ENCODE peak calls at places on chromosomes 2 and 18, in nine cellular contexts. One of them, this sample, is unnamed.

GRCh38 chr2:234308814-234309195 is 188.1 kb downstream of the ARL4C start:
- DNase-seq in amygdala: no peak
- DNase-seq in dermis blood vessel endothelial cell: peak; percentile 70
- DNase-seq in NT2/D1: no peak
- DNase-seq in G401: no peak
- DNase-seq in HT-29: no peak
- DNase-seq in A172: no peak
- DNase-seq in midbrain: peak; percentile 17
- DNase-seq in cardiac muscle cell: peak; percentile 18
- DNase-seq in this sample: no peak

GRCh38 chr18:49813071-49813320 is 337 bp downstream of the ACAA2 start:
- DNase-seq in NT2/D1: peak; percentile 0
- DNase-seq in A172: no peak
- DNase-seq in amygdala: no peak
- DNase-seq in cardiac muscle cell: no peak
- DNase-seq in dermis blood vessel endothelial cell: peak; percentile 53
- DNase-seq in HT-29: peak; percentile 38
- DNase-seq in G401: peak; percentile 40
- DNase-seq in midbrain: peak; percentile 59
- DNase-seq in this sample: peak; percentile 78

GRCh38 chr2:164920430-164920829 is 34.9 kb downstream of the SLC38A11 start:
- DNase-seq in A172: peak; percentile 90
- DNase-seq in cardiac muscle cell: peak; percentile 89
- DNase-seq in G401: no peak
- DNase-seq in amygdala: no peak
- DNase-seq in dermis blood vessel endothelial cell: no peak
- DNase-seq in HT-29: no peak
- DNase-seq in NT2/D1: no peak
- DNase-seq in midbrain: no peak
- DNase-seq in this sample: peak; percentile 85

GRCh38 chr2:63840081-63840784 is 1.5 kb upstream of the UGP2 start:
- DNase-seq in cardiac muscle cell: no peak
- DNase-seq in NT2/D1: no peak
- DNase-seq in amygdala: no peak
- DNase-seq in midbrain: no peak
- DNase-seq in HT-29: peak; percentile 12
- DNase-seq in A172: no peak
- DNase-seq in G401: no peak
- DNase-seq in dermis blood vessel endothelial cell: no peak
- DNase-seq in this sample: peak; percentile 54

GRCh38 chr2:213119061-213119809 is 32.2 kb downstream of the IKZF2 start:
- DNase-seq in HT-29: no peak
- DNase-seq in NT2/D1: no peak
- DNase-seq in dermis blood vessel endothelial cell: no peak
- DNase-seq in A172: peak; percentile 8
- DNase-seq in G401: no peak
- DNase-seq in midbrain: no peak
- DNase-seq in amygdala: no peak
- DNase-seq in cardiac muscle cell: peak; percentile 32
- DNase-seq in this sample: no peak

GRCh38 chr18:10826400-10826799 is 300.6 kb downstream of the NAPG start:
- DNase-seq in A172: no peak
- DNase-seq in amygdala: no peak
- DNase-seq in NT2/D1: no peak
- DNase-seq in midbrain: no peak
- DNase-seq in dermis blood vessel endothelial cell: no peak
- DNase-seq in HT-29: no peak
- DNase-seq in G401: no peak
- DNase-seq in cardiac muscle cell: no peak
- DNase-seq in this sample: no peak

GRCh38 chr18:79792096-79792987 is 5.4 kb upstream of the KCNG2 start:
- DNase-seq in dermis blood vessel endothelial cell: no peak
- DNase-seq in cardiac muscle cell: no peak
- DNase-seq in NT2/D1: no peak
- DNase-seq in HT-29: no peak
- DNase-seq in amygdala: no peak
- DNase-seq in A172: no peak
- DNase-seq in G401: no peak
- DNase-seq in midbrain: no peak
- DNase-seq in this sample: no peak

GRCh38 chr2:1925516-1925915 is 181.2 kb upstream of the PXDN start:
- DNase-seq in HT-29: no peak
- DNase-seq in cardiac muscle cell: no peak
- DNase-seq in G401: no peak
- DNase-seq in A172: no peak
- DNase-seq in NT2/D1: no peak
- DNase-seq in midbrain: no peak
- DNase-seq in dermis blood vessel endothelial cell: no peak
- DNase-seq in amygdala: no peak
- DNase-seq in this sample: no peak

GRCh38 chr2:37894601-37895000 is 30.5 kb upstream of the RMDN2 start:
- DNase-seq in midbrain: no peak
- DNase-seq in NT2/D1: no peak
- DNase-seq in cardiac muscle cell: peak; percentile 52
- DNase-seq in dermis blood vessel endothelial cell: no peak
- DNase-seq in HT-29: no peak
- DNase-seq in G401: no peak
- DNase-seq in amygdala: no peak
- DNase-seq in A172: no peak
- DNase-seq in this sample: no peak

GRCh38 chr2:69272803-69273471 is 114.1 kb downstream of the GFPT1 start:
- DNase-seq in cardiac muscle cell: peak; percentile 76
- DNase-seq in amygdala: no peak
- DNase-seq in NT2/D1: no peak
- DNase-seq in midbrain: peak; percentile 5
- DNase-seq in A172: no peak
- DNase-seq in HT-29: peak; percentile 14
- DNase-seq in dermis blood vessel endothelial cell: peak; percentile 51
- DNase-seq in G401: no peak
- DNase-seq in this sample: no peak

GRCh38 chr2:108607706-108608301 is 73.5 kb downstream of the LIMS1 start:
- DNase-seq in dermis blood vessel endothelial cell: peak; percentile 84
- DNase-seq in midbrain: peak; percentile 28
- DNase-seq in cardiac muscle cell: peak; percentile 63
- DNase-seq in NT2/D1: no peak
- DNase-seq in G401: peak; percentile 28
- DNase-seq in amygdala: no peak
- DNase-seq in HT-29: peak; percentile 59
- DNase-seq in A172: no peak
- DNase-seq in this sample: peak; percentile 83

GRCh38 chr2:216555274-216555673 is 56.6 kb downstream of the RPL37A start:
- DNase-seq in midbrain: peak; percentile 72
- DNase-seq in dermis blood vessel endothelial cell: peak; percentile 39
- DNase-seq in A172: peak; percentile 78
- DNase-seq in NT2/D1: no peak
- DNase-seq in G401: peak; percentile 60
- DNase-seq in cardiac muscle cell: peak; percentile 69
- DNase-seq in HT-29: no peak
- DNase-seq in amygdala: peak; percentile 38
- DNase-seq in this sample: no peak

GRCh38 chr18:54278615-54279014 is 9.3 kb downstream of the POLI start:
- DNase-seq in HT-29: no peak
- DNase-seq in cardiac muscle cell: no peak
- DNase-seq in A172: no peak
- DNase-seq in NT2/D1: no peak
- DNase-seq in G401: no peak
- DNase-seq in midbrain: no peak
- DNase-seq in amygdala: no peak
- DNase-seq in dermis blood vessel endothelial cell: no peak
- DNase-seq in this sample: no peak

GRCh38 chr2:168997113-168997512 is 34.0 kb downstream of the ABCB11 start:
- DNase-seq in amygdala: no peak
- DNase-seq in NT2/D1: no peak
- DNase-seq in cardiac muscle cell: peak; percentile 82
- DNase-seq in HT-29: no peak
- DNase-seq in dermis blood vessel endothelial cell: no peak
- DNase-seq in G401: no peak
- DNase-seq in midbrain: no peak
- DNase-seq in A172: peak; percentile 19
- DNase-seq in this sample: no peak

GRCh38 chr2:95034221-95034620 is 8.7 kb downstream of the MAL start:
- DNase-seq in G401: no peak
- DNase-seq in amygdala: no peak
- DNase-seq in NT2/D1: no peak
- DNase-seq in cardiac muscle cell: no peak
- DNase-seq in A172: peak; percentile 91
- DNase-seq in dermis blood vessel endothelial cell: no peak
- DNase-seq in midbrain: no peak
- DNase-seq in HT-29: no peak
- DNase-seq in this sample: no peak

GRCh38 chr2:232368311-232368731 is 10.2 kb upstream of the ALPP start:
- DNase-seq in amygdala: no peak
- DNase-seq in G401: no peak
- DNase-seq in midbrain: no peak
- DNase-seq in HT-29: peak; percentile 31
- DNase-seq in cardiac muscle cell: no peak
- DNase-seq in dermis blood vessel endothelial cell: no peak
- DNase-seq in NT2/D1: no peak
- DNase-seq in A172: peak; percentile 35
- DNase-seq in this sample: no peak

This sample was measured in DMS53.